ENCODE peak calls at places on chromosomes 1 and 21, in nine cellular contexts. H, E, F, N, P, R, Y, V and D are unnamed samples.

GRCh38 chr1:13752852-13753251 is 52.9 kb downstream of the PRDM2 start:
- DNase-seq in H (no peak), E (no peak), F (no peak), N (no peak), P (no peak), R (no peak), Y (no peak), V (no peak), D (no peak)

GRCh38 chr1:53589043-53589887 is 130.1 kb downstream of the DMRTB1 start:
- DNase-seq in H (peak), E (no peak), F (no peak), N (no peak), P (no peak), R (no peak), Y (no peak), V (no peak), D (no peak)

GRCh38 chr1:40140211-40140709 is 20.9 kb upstream of the RLF start:
- DNase-seq in H (no peak), E (peak), F (no peak), N (no peak), P (no peak), R (no peak), Y (no peak), V (no peak), D (no peak)

GRCh38 chr1:205304046-205304694 is 17.4 kb downstream of the NUAK2 start:
- DNase-seq in H (no peak), E (no peak), F (no peak), N (no peak), P (no peak), R (no peak), Y (no peak), V (no peak), D (no peak)

GRCh38 chr1:107976431-107977215 is 11.6 kb upstream of the VAV3 start:
- DNase-seq in H (no peak), E (no peak), F (no peak), N (no peak), P (no peak), R (no peak), Y (peak), V (no peak), D (peak)

GRCh38 chr1:94183197-94183815 is 54.1 kb downstream of the ARHGAP29 start:
- DNase-seq in H (no peak), E (no peak), F (no peak), N (no peak), P (no peak), R (no peak), Y (no peak), V (no peak), D (no peak)

GRCh38 chr1:212669102-212669501 is 30.5 kb downstream of the BATF3 start:
- DNase-seq in H (peak), E (peak), F (no peak), N (peak), P (no peak), R (no peak), Y (peak), V (no peak), D (peak)

GRCh38 chr1:235843458-235843857 is 23.2 kb downstream of the LYST start:
- DNase-seq in H (peak), E (peak), F (no peak), N (peak), P (no peak), R (no peak), Y (peak), V (peak), D (no peak)

GRCh38 chr21:37230632-37231246 is 36.4 kb downstream of the VPS26C start:
- DNase-seq in H (no peak), E (no peak), F (no peak), N (no peak), P (no peak), R (no peak), Y (no peak), V (no peak), D (no peak)

GRCh38 chr1:208791458-208791857 is 547.3 kb upstream of the PLXNA2 start:
- DNase-seq in H (no peak), E (no peak), F (no peak), N (no peak), P (no peak), R (no peak), Y (no peak), V (no peak), D (no peak)

GRCh38 chr1:22332795-22333499 is 118.7 kb upstream of the ZBTB40 start:
- DNase-seq in H (no peak), E (peak), F (no peak), N (no peak), P (no peak), R (no peak), Y (no peak), V (no peak), D (no peak)

GRCh38 chr21:42760361-42760970 is 107.0 kb downstream of the PDE9A start:
- DNase-seq in H (no peak), E (no peak), F (no peak), N (no peak), P (no peak), R (no peak), Y (no peak), V (no peak), D (no peak)

GRCh38 chr1:7650801-7651200 is 120.3 kb upstream of the VAMP3 start:
- DNase-seq in H (no peak), E (no peak), F (no peak), N (no peak), P (no peak), R (no peak), Y (no peak), V (no peak), D (no peak)

GRCh38 chr1:211511947-211512346 is 20.0 kb upstream of the RD3 start:
- DNase-seq in H (no peak), E (no peak), F (no peak), N (no peak), P (no peak), R (no peak), Y (peak), V (no peak), D (no peak)

GRCh38 chr1:63266857-63267256 is 55.5 kb upstream of the FOXD3 start:
- DNase-seq in H (no peak), E (no peak), F (no peak), N (no peak), P (no peak), R (no peak), Y (no peak), V (no peak), D (no peak)

GRCh38 chr1:43531906-43532584 is 1.4 kb downstream of the PTPRF start:
- DNase-seq in H (peak), E (no peak), F (peak), N (no peak), P (no peak), R (peak), Y (no peak), V (no peak), D (no peak)

GRCh38 chr1:31798433-31799195 is 17.2 kb downstream of the SPOCD1 start:
- DNase-seq in H (no peak), E (no peak), F (no peak), N (no peak), P (peak), R (no peak), Y (peak), V (no peak), D (peak)

GRCh38 chr1:109490029-109490933 is 3.6 kb upstream of the CYB561D1 start:
- DNase-seq in H (peak), E (peak), F (peak), N (peak), P (no peak), R (peak), Y (peak), V (peak), D (peak)

GRCh38 chr1:185934476-185935189 is 200.4 kb downstream of the HMCN1 start:
- DNase-seq in H (no peak), E (no peak), F (no peak), N (no peak), P (peak), R (no peak), Y (peak), V (no peak), D (no peak)

GRCh38 chr1:162206300-162206699 is 136.8 kb downstream of the NOS1AP start:
- DNase-seq in H (no peak), E (no peak), F (no peak), N (no peak), P (no peak), R (no peak), Y (no peak), V (no peak), D (no peak)

GRCh38 chr1:18560692-18561091 is 70.0 kb upstream of the PAX7 start:
- DNase-seq in H (no peak), E (no peak), F (peak), N (peak), P (no peak), R (no peak), Y (no peak), V (no peak), D (no peak)

GRCh38 chr1:31010081-31010989 is 55.2 kb downstream of the PUM1 start:
- DNase-seq in H (no peak), E (peak), F (no peak), N (no peak), P (peak), R (no peak), Y (peak), V (peak), D (peak)

GRCh38 chr1:21909787-21910503 is 27.2 kb downstream of the HSPG2 start:
- DNase-seq in H (no peak), E (peak), F (peak), N (no peak), P (no peak), R (no peak), Y (peak), V (peak), D (peak)

GRCh38 chr1:162040657-162041056 is 17.0 kb upstream of the OLFML2B start:
- DNase-seq in H (no peak), E (peak), F (no peak), N (peak), P (no peak), R (no peak), Y (peak), V (no peak), D (no peak)

GRCh38 chr21:16624468-16625102 is 888.3 kb upstream of the CXADR start:
- DNase-seq in H (peak), E (no peak), F (no peak), N (no peak), P (no peak), R (peak), Y (no peak), V (no peak), D (no peak)

GRCh38 chr1:117657031-117657430 is 51.2 kb downstream of the TENT5C start:
- DNase-seq in H (no peak), E (no peak), F (no peak), N (no peak), P (peak), R (no peak), Y (peak), V (no peak), D (peak)

GRCh38 chr1:214702561-214702960 is 99.6 kb downstream of the CENPF start:
- DNase-seq in H (no peak), E (no peak), F (no peak), N (no peak), P (no peak), R (no peak), Y (peak), V (no peak), D (no peak)

GRCh38 chr1:179337343-179337742 is 28.4 kb upstream of the AXDND1 start:
- DNase-seq in H (no peak), E (no peak), F (no peak), N (no peak), P (no peak), R (no peak), Y (no peak), V (no peak), D (no peak)

GRCh38 chr1:6246497-6247295 is 2.7 kb downstream of the HES3 start:
- DNase-seq in H (peak), E (peak), F (peak), N (peak), P (no peak), R (peak), Y (peak), V (peak), D (peak)

GRCh38 chr1:232630894-232631195 is 912 bp upstream of the SIPA1L2 start:
- DNase-seq in H (no peak), E (no peak), F (no peak), N (no peak), P (no peak), R (no peak), Y (no peak), V (no peak), D (no peak)
- TF ChIP-seq CTCF in H (no peak), E (no peak), F (no peak), N (peak), P (no peak), R (no peak), Y (no peak), V (no peak), D (no peak)

GRCh38 chr21:41432567-41433460 is 6.8 kb downstream of the MX1 start:
- DNase-seq in H (no peak), E (no peak), F (no peak), N (no peak), P (no peak), R (no peak), Y (no peak), V (no peak), D (no peak)

GRCh38 chr21:41438425-41439113 is 12.5 kb downstream of the MX1 start:
- DNase-seq in H (no peak), E (no peak), F (no peak), N (no peak), P (no peak), R (no peak), Y (no peak), V (no peak), D (no peak)

GRCh38 chr21:41433566-41433965 is 7.5 kb downstream of the MX1 start:
- DNase-seq in H (no peak), E (no peak), F (no peak), N (no peak), P (no peak), R (no peak), Y (no peak), V (no peak), D (no peak)

GRCh38 chr21:41437754-41438153 is 11.7 kb downstream of the MX1 start:
- DNase-seq in H (no peak), E (no peak), F (no peak), N (no peak), P (no peak), R (no peak), Y (no peak), V (no peak), D (no peak)

DNA sequence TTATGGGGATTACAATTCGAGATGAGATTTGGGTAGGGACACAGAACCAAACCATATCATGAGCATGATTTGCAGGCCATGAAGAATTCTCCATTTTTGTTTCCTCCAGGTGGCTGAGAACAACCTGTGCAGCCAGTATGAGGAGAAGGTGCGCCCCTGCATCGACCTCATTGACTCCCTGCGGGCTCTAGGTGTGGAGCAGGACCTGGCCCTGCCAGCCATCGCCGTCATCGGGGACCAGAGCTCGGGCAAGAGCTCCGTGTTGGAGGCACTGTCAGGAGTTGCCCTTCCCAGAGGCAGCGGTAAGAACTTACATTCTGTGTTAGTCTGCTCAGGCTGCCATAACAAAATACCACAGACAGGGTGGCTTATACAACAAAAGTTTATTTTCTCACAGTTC is 9.7 kb downstream of the MX1 start:
- DNase-seq in H (no peak), E (no peak), F (no peak), N (no peak), P (no peak), R (no peak), Y (no peak), V (no peak), D (no peak)
- TF ChIP-seq CTCF in H (no peak), E (no peak), F (no peak), N (no peak), P (no peak), R (no peak), Y (no peak), V (no peak), D (no peak)

GRCh38 chr1:58824753-58825389 is 41.0 kb upstream of the JUN start:
- DNase-seq in H (no peak), E (no peak), F (no peak), N (no peak), P (no peak), R (no peak), Y (no peak), V (no peak), D (no peak)

GRCh38 chr1:58821309-58821708 is 37.5 kb upstream of the JUN start:
- DNase-seq in H (no peak), E (no peak), F (no peak), N (no peak), P (no peak), R (no peak), Y (no peak), V (no peak), D (no peak)

GRCh38 chr1:58819719-58820118 is 35.9 kb upstream of the JUN start:
- DNase-seq in H (no peak), E (no peak), F (no peak), N (no peak), P (no peak), R (no peak), Y (no peak), V (no peak), D (no peak)

GRCh38 chr1:58827298-58827697 is 43.5 kb upstream of the JUN start:
- DNase-seq in H (no peak), E (no peak), F (no peak), N (no peak), P (no peak), R (no peak), Y (no peak), V (no peak), D (no peak)

GRCh38 chr1:58823481-58824010 is 39.7 kb upstream of the JUN start:
- DNase-seq in H (no peak), E (no peak), F (no peak), N (no peak), P (peak), R (no peak), Y (peak), V (no peak), D (no peak)
- TF ChIP-seq CTCF in H (no peak), E (no peak), F (no peak), N (no peak), P (no peak), R (no peak), Y (no peak), V (no peak), D (no peak)

DNA sequence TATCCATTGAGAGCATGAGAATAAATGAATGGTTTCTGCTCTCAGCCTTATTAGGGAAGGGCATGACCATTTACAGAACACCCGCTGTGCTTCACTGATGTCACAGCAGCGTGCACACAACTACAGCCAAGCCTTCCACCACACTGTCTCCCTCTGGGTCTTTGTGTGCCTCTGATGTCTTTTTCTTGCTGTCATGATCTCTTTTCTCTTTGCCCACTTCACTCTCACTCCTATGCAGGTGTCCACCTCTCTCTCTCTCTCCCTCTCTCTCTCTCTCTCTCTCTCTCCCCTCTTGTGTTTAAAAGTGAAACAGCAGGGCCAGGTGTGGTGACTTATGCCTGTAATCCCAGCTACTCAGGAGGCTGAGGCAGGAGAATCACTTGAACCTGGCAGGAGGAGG is 232.5 kb upstream of the JUN start:
- DNase-seq in H (no peak), E (peak), F (no peak), N (peak), P (no peak), R (no peak), Y (no peak), V (no peak), D (no peak)
- TF ChIP-seq CTCF in H (peak), E (no peak), F (no peak), N (no peak), P (no peak), R (no peak), Y (no peak), V (no peak), D (no peak)